ENCODE peak calls at places on chromosomes 11 and 22, in eight cellular contexts. S is T follicular helper cell; Z is upper lobe of right lung; U is mesothelial cell of epicardium; K is Caki2; C is stimulated activated CD4-positive, alpha-beta T cell treated with anti-CD3 and anti-CD28 coated beads, Interleukin-4, amount 100 ng/mL, for 48 hours; I is kidney; V is RPMI8226. L is an unnamed sample.
A peak's percentile ranks its signal among the peaks of the same experiment; 100 is the strongest.

GRCh38 chr11:47330002-47330911 is 22.2 kb downstream of the MYBPC3 start:
- DNase-seq in S (no peak), Z (no peak), U (no peak), K (no peak), C (no peak), I (no peak), V (no peak), L (no peak)

GRCh38 chr11:18203723-18204122 is 31.1 kb downstream of the MRGPRX4 start:
- DNase-seq in S (no peak), Z (no peak), U (no peak), K (no peak), C (no peak), I (no peak), V (no peak), L (peak; percentile 3)

GRCh38 chr11:79493555-79494171 is 52.8 kb upstream of the TENM4 start:
- DNase-seq in S (no peak), Z (peak; percentile 77), U (peak; percentile 65), K (peak; percentile 51), C (peak; percentile 34), I (peak; percentile 82), V (peak; percentile 80), L (no peak)

GRCh38 chr11:1398506-1399235 is 8.9 kb downstream of the BRSK2 start:
- DNase-seq in S (no peak), Z (no peak), U (peak; percentile 13), K (no peak), C (no peak), I (peak; percentile 55), V (no peak), L (no peak)

GRCh38 chr22:36979511-36979910 is 39.7 kb downstream of the TST start:
- DNase-seq in S (no peak), Z (no peak), U (no peak), K (no peak), C (no peak), I (no peak), V (no peak), L (no peak)

GRCh38 chr22:48782817-48783511 is 1044.7 kb downstream of the BRD1 start:
- DNase-seq in S (no peak), Z (no peak), U (no peak), K (no peak), C (no peak), I (no peak), V (peak; percentile 45), L (no peak)

GRCh38 chr11:124961972-124962609 is 8.1 kb downstream of the CCDC15 start:
- DNase-seq in S (no peak), Z (no peak), U (no peak), K (peak; percentile 39), C (no peak), I (no peak), V (peak; percentile 57), L (peak; percentile 38)

GRCh38 chr11:28760676-28761390 is 652.6 kb downstream of the METTL15 start:
- DNase-seq in S (no peak), Z (no peak), U (no peak), K (peak; percentile 43), C (no peak), I (no peak), V (peak; percentile 14), L (no peak)

GRCh38 chr11:134753805-134754130 is 341.7 kb upstream of the B3GAT1 start:
- DNase-seq in S (no peak), Z (no peak), U (no peak), K (no peak), C (no peak), I (no peak), V (no peak), L (no peak)

GRCh38 chr22:28116261-28116673 is 197.2 kb upstream of the PITPNB start:
- DNase-seq in S (no peak), Z (no peak), U (peak; percentile 25), K (peak; percentile 88), C (no peak), I (no peak), V (no peak), L (no peak)

GRCh38 chr22:49582671-49583070 is 245.0 kb downstream of the BRD1 start:
- DNase-seq in S (no peak), Z (no peak), U (no peak), K (no peak), C (no peak), I (peak; percentile 45), V (no peak), L (no peak)

GRCh38 chr11:93831343-93832082 is 18.9 kb downstream of the VSTM5 start:
- DNase-seq in S (no peak), Z (no peak), U (no peak), K (no peak), C (no peak), I (no peak), V (no peak), L (no peak)

GRCh38 chr11:111983187-111983986 is 41.8 kb upstream of the DLAT start:
- DNase-seq in S (no peak), Z (peak; percentile 80), U (no peak), K (peak; percentile 75), C (no peak), I (peak; percentile 84), V (no peak), L (peak; percentile 42)

GRCh38 chr22:32590556-32590955 is 115.9 kb downstream of the FBXO7 start:
- DNase-seq in S (no peak), Z (no peak), U (no peak), K (no peak), C (no peak), I (no peak), V (no peak), L (no peak)

GRCh38 chr11:10490398-10491232 is 35.6 kb downstream of the AMPD3 start:
- DNase-seq in S (no peak), Z (no peak), U (no peak), K (peak; percentile 99), C (no peak), I (peak; percentile 94), V (no peak), L (peak; percentile 2)

GRCh38 chr22:50129121-50129734 is 39.4 kb downstream of the MOV10L1 start:
- DNase-seq in S (no peak), Z (no peak), U (no peak), K (no peak), C (no peak), I (no peak), V (no peak), L (no peak)

GRCh38 chr11:131910491-131911387 is 540.3 kb downstream of the NTM start:
- DNase-seq in S (no peak), Z (no peak), U (no peak), K (peak; percentile 13), C (no peak), I (peak; percentile 78), V (no peak), L (no peak)

GRCh38 chr11:131893103-131893502 is 522.7 kb downstream of the NTM start:
- DNase-seq in S (no peak), Z (no peak), U (no peak), K (no peak), C (no peak), I (no peak), V (no peak), L (no peak)

GRCh38 chr11:27720277-27720830 is 20.1 kb upstream of the BDNF start:
- DNase-seq in S (no peak), Z (no peak), U (peak; percentile 59), K (peak; percentile 20), C (no peak), I (no peak), V (peak; percentile 45), L (no peak)

GRCh38 chr11:16195659-16196058 is 160.7 kb downstream of the SOX6 start:
- DNase-seq in S (no peak), Z (no peak), U (no peak), K (no peak), C (no peak), I (no peak), V (no peak), L (no peak)

GRCh38 chr11:34104680-34105078 is 750 bp upstream of the NAT10 start:
- DNase-seq in S (no peak), Z (no peak), U (no peak), K (no peak), C (no peak), I (no peak), V (no peak), L (no peak)

GRCh38 chr11:65493367-65494176 is 5.3 kb upstream of the MALAT1 start:
- DNase-seq in S (no peak), Z (peak; percentile 77), U (no peak), K (peak; percentile 80), C (no peak), I (peak; percentile 87), V (no peak), L (no peak)

GRCh38 chr11:78277314-78277994 is 88.7 kb downstream of the USP35 start:
- DNase-seq in S (no peak), Z (peak; percentile 75), U (no peak), K (peak; percentile 5), C (no peak), I (no peak), V (peak; percentile 29), L (no peak)

GRCh38 chr11:95140397-95141030 is 50.9 kb downstream of the ENDOD1 start:
- DNase-seq in S (no peak), Z (no peak), U (no peak), K (no peak), C (no peak), I (no peak), V (no peak), L (no peak)

GRCh38 chr11:13944801-13945505 is 17.6 kb upstream of the SPON1 start:
- DNase-seq in S (no peak), Z (no peak), U (no peak), K (no peak), C (no peak), I (no peak), V (no peak), L (no peak)

GRCh38 chr11:8930456-8931175 is 2.1 kb downstream of the C11orf16 start:
- DNase-seq in S (no peak), Z (no peak), U (no peak), K (no peak), C (no peak), I (no peak), V (no peak), L (no peak)

GRCh38 chr11:69558519-69558941 is 77.1 kb downstream of the LINC01488 start:
- DNase-seq in S (no peak), Z (no peak), U (no peak), K (no peak), C (no peak), I (no peak), V (no peak), L (no peak)

GRCh38 chr11:81005595-81005994 is 1564.8 kb upstream of the TENM4 start:
- DNase-seq in S (no peak), Z (no peak), U (no peak), K (peak; percentile 63), C (no peak), I (no peak), V (no peak), L (no peak)

GRCh38 chr22:23061471-23062280 is 8.6 kb upstream of the GNAZ start:
- DNase-seq in S (no peak), Z (peak; percentile 46), U (no peak), K (no peak), C (no peak), I (peak; percentile 41), V (no peak), L (no peak)

GRCh38 chr11:71349627-71350026 is 97.2 kb upstream of the SHANK2 start:
- DNase-seq in S (no peak), Z (no peak), U (no peak), K (no peak), C (no peak), I (no peak), V (peak; percentile 35), L (no peak)

L was measured in NCI-H774.